ENCODE peak calls at places on chromosomes 12 and 14, in five cellular contexts. Y is PC-3, M is Peyer's patch, I is skeletal muscle cell, L is NCI-H1092. X is an unnamed sample.

GRCh38 chr12:52913424-52913821 is 8.5 kb upstream of the KRT8 start:
- DNase-seq in Y (no peak), M (peak), I (no peak), L (no peak), X (no peak)

GRCh38 chr12:112087055-112087850 is 21.3 kb downstream of the NAA25 start:
- DNase-seq in Y (no peak), M (no peak), I (no peak), L (no peak), X (no peak)

GRCh38 chr14:73712540-73713141 is 1.5 kb downstream of the PNMA1 start:
- DNase-seq in Y (peak), M (no peak), I (no peak), L (peak), X (no peak)

GRCh38 chr12:96401061-96401871 is 1.0 kb upstream of the CDK17 start:
- DNase-seq in Y (peak), M (no peak), I (no peak), L (no peak), X (peak)

GRCh38 chr12:50979369-50980052 is 27.2 kb downstream of the HIGD1C start:
- DNase-seq in Y (no peak), M (no peak), I (no peak), L (no peak), X (no peak)

GRCh38 chr12:76003263-76003640 is 28.3 kb downstream of the PHLDA1 start:
- DNase-seq in Y (no peak), M (no peak), I (no peak), L (no peak), X (no peak)

GRCh38 chr14:26276757-26277156 is 321.1 kb downstream of the NOVA1 start:
- DNase-seq in Y (peak), M (no peak), I (no peak), L (peak), X (no peak)

GRCh38 chr14:104596927-104597351 is 7.6 kb downstream of the TMEM179 start:
- DNase-seq in Y (no peak), M (no peak), I (no peak), L (no peak), X (no peak)

GRCh38 chr14:102215522-102216250 is 76.0 kb downstream of the WDR20 start:
- DNase-seq in Y (peak), M (peak), I (no peak), L (peak), X (no peak)

GRCh38 chr14:64040044-64040443 is 187.2 kb downstream of the SYNE2 start:
- DNase-seq in Y (peak), M (no peak), I (no peak), L (no peak), X (no peak)

GRCh38 chr14:28102814-28103213 is 663.8 kb upstream of the FOXG1 start:
- DNase-seq in Y (peak), M (no peak), I (peak), L (no peak), X (peak)

GRCh38 chr12:118680361-118680963 is 300.9 kb upstream of the SRRM4 start:
- DNase-seq in Y (no peak), M (no peak), I (no peak), L (no peak), X (peak)

GRCh38 chr12:126811401-126811800 is 1455.6 kb upstream of the TMEM132C start:
- DNase-seq in Y (no peak), M (no peak), I (peak), L (peak), X (no peak)

GRCh38 chr14:36952702-36953101 is 219.7 kb downstream of the SLC25A21 start:
- DNase-seq in Y (peak), M (no peak), I (peak), L (no peak), X (peak)

GRCh38 chr12:45669762-45670161 is 59.7 kb upstream of the ARID2 start:
- DNase-seq in Y (no peak), M (no peak), I (no peak), L (no peak), X (no peak)

GRCh38 chr14:94532462-94532861 is 23.2 kb upstream of the SERPINA12 start:
- DNase-seq in Y (peak), M (no peak), I (no peak), L (no peak), X (peak)

GRCh38 chr12:108850854-108851573 is 6.4 kb downstream of the SSH1 start:
- DNase-seq in Y (no peak), M (no peak), I (peak), L (no peak), X (peak)

GRCh38 chr14:71833476-71833875 is 98.8 kb upstream of the RGS6 start:
- DNase-seq in Y (no peak), M (no peak), I (no peak), L (no peak), X (no peak)

GRCh38 chr12:121232977-121233627 is 23.2 kb downstream of the P2RX4 start:
- DNase-seq in Y (no peak), M (no peak), I (no peak), L (no peak), X (no peak)

GRCh38 chr12:4225571-4225970 is 48.0 kb upstream of the CCND2 start:
- DNase-seq in Y (no peak), M (no peak), I (no peak), L (no peak), X (no peak)